ENCODE peak calls at places on chromosomes 4 and X, in four cellular contexts. L, O, C and U are unnamed samples.

GRCh38 chr4:73045894-73046293 is 23.6 kb downstream of the COX18 start:
- DNase-seq in L (no peak), O (no peak), C (no peak), U (no peak)

GRCh38 chrX:54540289-54540688 is 10.3 kb downstream of the GNL3L start:
- DNase-seq in L (peak; percentile 55), O (no peak), C (no peak), U (no peak)

GRCh38 chr4:129218355-129218754 is 122.4 kb downstream of the C4orf33 start:
- DNase-seq in L (peak; percentile 48), O (no peak), C (peak; percentile 3), U (no peak)

GRCh38 chr4:153798436-153798835 is 9.6 kb upstream of the SFRP2 start:
- DNase-seq in L (no peak), O (no peak), C (no peak), U (no peak)

GRCh38 chrX:150253946-150254615 is 109.0 kb upstream of the MAMLD1 start:
- DNase-seq in L (peak; percentile 15), O (no peak), C (no peak), U (no peak)

GRCh38 chr4:123870283-123870876 is 473.8 kb downstream of the SPRY1 start:
- DNase-seq in L (no peak), O (no peak), C (no peak), U (no peak)

GRCh38 chrX:37993857-37994619 is 12.3 kb upstream of the SYTL5 start:
- DNase-seq in L (no peak), O (no peak), C (no peak), U (no peak)

GRCh38 chr4:56689231-56689630 is 8.1 kb upstream of the HOPX start:
- DNase-seq in L (peak; percentile 13), O (no peak), C (no peak), U (no peak)

GRCh38 chrX:38879631-38880220 is 78.5 kb downstream of the MID1IP1 start:
- DNase-seq in L (no peak), O (no peak), C (no peak), U (no peak)

GRCh38 chrX:28487818-28488217 is 99.4 kb upstream of the IL1RAPL1 start:
- DNase-seq in L (no peak), O (no peak), C (no peak), U (no peak)

GRCh38 chr4:16067515-16067914 is 16.3 kb downstream of the PROM1 start:
- DNase-seq in L (no peak), O (no peak), C (peak; percentile 19), U (no peak)

GRCh38 chr4:172096771-172097170 is 283.6 kb downstream of the GALNTL6 start:
- DNase-seq in L (peak; percentile 11), O (no peak), C (no peak), U (no peak)

GRCh38 chrX:47697171-47697570 is 38.2 kb upstream of the UXT start:
- DNase-seq in L (no peak), O (no peak), C (no peak), U (no peak)

GRCh38 chr4:109985993-109986640 is 73.4 kb downstream of the EGF start:
- DNase-seq in L (no peak), O (no peak), C (no peak), U (no peak)

GRCh38 chr4:186105721-186106335 is 1.3 kb downstream of the FAM149A start:
- DNase-seq in L (no peak), O (no peak), C (no peak), U (no peak)